ENCODE peak calls at places on chromosomes 11 and 22, in four cellular contexts. One of them, this sample, is unnamed.

GRCh38 chr11:117411736-117412135 is 84.1 kb downstream of the CEP164 start:
- DNase-seq in NCI-H1092 treated with DMSO at 0.1 percent for 48 hours: no peak
- DNase-seq in non-pigmented ciliary epithelial cell: no peak
- DNase-seq in activated T-helper 1 cell treated with anti-CD3 and anti-CD28 coated beads, Interleukin-12 subunit alpha, Interleukin-12 subunit beta, Interleukin-2, Interleukin-4 antibody, amounts not matched to agents 30 ng/mL and 10 ng/mL and 1 ng/mL, durations not matched to agents 14 hours and 24 hours and 36 hours: no peak
- DNase-seq in this sample: no peak

GRCh38 chr11:81874627-81875026 is 859.0 kb downstream of the FAM181B start:
- DNase-seq in non-pigmented ciliary epithelial cell: no peak
- DNase-seq in activated T-helper 1 cell treated with anti-CD3 and anti-CD28 coated beads, Interleukin-12 subunit alpha, Interleukin-12 subunit beta, Interleukin-2, Interleukin-4 antibody, amounts not matched to agents 30 ng/mL and 10 ng/mL and 1 ng/mL, durations not matched to agents 14 hours and 24 hours and 36 hours: peak
- DNase-seq in NCI-H1092 treated with DMSO at 0.1 percent for 48 hours: no peak
- DNase-seq in this sample: no peak

GRCh38 chr22:27406389-27406861 is 395.1 kb downstream of the MN1 start:
- DNase-seq in non-pigmented ciliary epithelial cell: no peak
- DNase-seq in activated T-helper 1 cell treated with anti-CD3 and anti-CD28 coated beads, Interleukin-12 subunit alpha, Interleukin-12 subunit beta, Interleukin-2, Interleukin-4 antibody, amounts not matched to agents 30 ng/mL and 10 ng/mL and 1 ng/mL, durations not matched to agents 14 hours and 24 hours and 36 hours: no peak
- DNase-seq in NCI-H1092 treated with DMSO at 0.1 percent for 48 hours: no peak
- DNase-seq in this sample: no peak

GRCh38 chr22:22022977-22023534 is 40.5 kb upstream of the TOP3B start:
- DNase-seq in non-pigmented ciliary epithelial cell: no peak
- DNase-seq in activated T-helper 1 cell treated with anti-CD3 and anti-CD28 coated beads, Interleukin-12 subunit alpha, Interleukin-12 subunit beta, Interleukin-2, Interleukin-4 antibody, amounts not matched to agents 30 ng/mL and 10 ng/mL and 1 ng/mL, durations not matched to agents 14 hours and 24 hours and 36 hours: no peak
- DNase-seq in NCI-H1092 treated with DMSO at 0.1 percent for 48 hours: no peak
- DNase-seq in this sample: no peak

GRCh38 chr22:39311592-39312400 is 7.6 kb downstream of the RPL3 start:
- DNase-seq in non-pigmented ciliary epithelial cell: no peak
- DNase-seq in NCI-H1092 treated with DMSO at 0.1 percent for 48 hours: no peak
- DNase-seq in activated T-helper 1 cell treated with anti-CD3 and anti-CD28 coated beads, Interleukin-12 subunit alpha, Interleukin-12 subunit beta, Interleukin-2, Interleukin-4 antibody, amounts not matched to agents 30 ng/mL and 10 ng/mL and 1 ng/mL, durations not matched to agents 14 hours and 24 hours and 36 hours: no peak
- DNase-seq in this sample: no peak

GRCh38 chr11:44760917-44761545 is 34.3 kb downstream of the TSPAN18 start:
- DNase-seq in activated T-helper 1 cell treated with anti-CD3 and anti-CD28 coated beads, Interleukin-12 subunit alpha, Interleukin-12 subunit beta, Interleukin-2, Interleukin-4 antibody, amounts not matched to agents 30 ng/mL and 10 ng/mL and 1 ng/mL, durations not matched to agents 14 hours and 24 hours and 36 hours: no peak
- DNase-seq in NCI-H1092 treated with DMSO at 0.1 percent for 48 hours: no peak
- DNase-seq in non-pigmented ciliary epithelial cell: peak
- DNase-seq in this sample: peak

GRCh38 chr11:69674267-69674885 is 777 bp downstream of the LTO1 start:
- DNase-seq in NCI-H1092 treated with DMSO at 0.1 percent for 48 hours: no peak
- DNase-seq in activated T-helper 1 cell treated with anti-CD3 and anti-CD28 coated beads, Interleukin-12 subunit alpha, Interleukin-12 subunit beta, Interleukin-2, Interleukin-4 antibody, amounts not matched to agents 30 ng/mL and 10 ng/mL and 1 ng/mL, durations not matched to agents 14 hours and 24 hours and 36 hours: no peak
- DNase-seq in non-pigmented ciliary epithelial cell: peak
- DNase-seq in this sample: peak

GRCh38 chr11:31804439-31805036 is 6.6 kb downstream of the PAX6 start:
- DNase-seq in activated T-helper 1 cell treated with anti-CD3 and anti-CD28 coated beads, Interleukin-12 subunit alpha, Interleukin-12 subunit beta, Interleukin-2, Interleukin-4 antibody, amounts not matched to agents 30 ng/mL and 10 ng/mL and 1 ng/mL, durations not matched to agents 14 hours and 24 hours and 36 hours: no peak
- DNase-seq in NCI-H1092 treated with DMSO at 0.1 percent for 48 hours: no peak
- DNase-seq in non-pigmented ciliary epithelial cell: no peak
- DNase-seq in this sample: no peak

GRCh38 chr22:48258841-48259240 is 1496.4 kb downstream of the TBC1D22A start:
- DNase-seq in NCI-H1092 treated with DMSO at 0.1 percent for 48 hours: no peak
- DNase-seq in non-pigmented ciliary epithelial cell: no peak
- DNase-seq in activated T-helper 1 cell treated with anti-CD3 and anti-CD28 coated beads, Interleukin-12 subunit alpha, Interleukin-12 subunit beta, Interleukin-2, Interleukin-4 antibody, amounts not matched to agents 30 ng/mL and 10 ng/mL and 1 ng/mL, durations not matched to agents 14 hours and 24 hours and 36 hours: no peak
- DNase-seq in this sample: no peak

GRCh38 chr11:68020575-68020974 is 9.9 kb upstream of the NDUFS8 start:
- DNase-seq in activated T-helper 1 cell treated with anti-CD3 and anti-CD28 coated beads, Interleukin-12 subunit alpha, Interleukin-12 subunit beta, Interleukin-2, Interleukin-4 antibody, amounts not matched to agents 30 ng/mL and 10 ng/mL and 1 ng/mL, durations not matched to agents 14 hours and 24 hours and 36 hours: no peak
- DNase-seq in NCI-H1092 treated with DMSO at 0.1 percent for 48 hours: peak
- DNase-seq in non-pigmented ciliary epithelial cell: no peak
- DNase-seq in this sample: no peak

GRCh38 chr11:6319879-6320410 is 356 bp downstream of the CAVIN3 start:
- DNase-seq in activated T-helper 1 cell treated with anti-CD3 and anti-CD28 coated beads, Interleukin-12 subunit alpha, Interleukin-12 subunit beta, Interleukin-2, Interleukin-4 antibody, amounts not matched to agents 30 ng/mL and 10 ng/mL and 1 ng/mL, durations not matched to agents 14 hours and 24 hours and 36 hours: no peak
- DNase-seq in non-pigmented ciliary epithelial cell: peak
- DNase-seq in NCI-H1092 treated with DMSO at 0.1 percent for 48 hours: no peak
- DNase-seq in this sample: no peak

GRCh38 chr11:109851780-109852390 is 241.3 kb upstream of the ZC3H12C start:
- DNase-seq in non-pigmented ciliary epithelial cell: no peak
- DNase-seq in activated T-helper 1 cell treated with anti-CD3 and anti-CD28 coated beads, Interleukin-12 subunit alpha, Interleukin-12 subunit beta, Interleukin-2, Interleukin-4 antibody, amounts not matched to agents 30 ng/mL and 10 ng/mL and 1 ng/mL, durations not matched to agents 14 hours and 24 hours and 36 hours: no peak
- DNase-seq in NCI-H1092 treated with DMSO at 0.1 percent for 48 hours: no peak
- DNase-seq in this sample: no peak

GRCh38 chr11:45161252-45162063 is 15.0 kb downstream of the PRDM11 start:
- DNase-seq in NCI-H1092 treated with DMSO at 0.1 percent for 48 hours: no peak
- DNase-seq in non-pigmented ciliary epithelial cell: no peak
- DNase-seq in activated T-helper 1 cell treated with anti-CD3 and anti-CD28 coated beads, Interleukin-12 subunit alpha, Interleukin-12 subunit beta, Interleukin-2, Interleukin-4 antibody, amounts not matched to agents 30 ng/mL and 10 ng/mL and 1 ng/mL, durations not matched to agents 14 hours and 24 hours and 36 hours: no peak
- DNase-seq in this sample: no peak

GRCh38 chr11:20596629-20597129 is 2.7 kb upstream of the SLC6A5 start:
- DNase-seq in non-pigmented ciliary epithelial cell: no peak
- DNase-seq in activated T-helper 1 cell treated with anti-CD3 and anti-CD28 coated beads, Interleukin-12 subunit alpha, Interleukin-12 subunit beta, Interleukin-2, Interleukin-4 antibody, amounts not matched to agents 30 ng/mL and 10 ng/mL and 1 ng/mL, durations not matched to agents 14 hours and 24 hours and 36 hours: no peak
- DNase-seq in NCI-H1092 treated with DMSO at 0.1 percent for 48 hours: no peak
- DNase-seq in this sample: no peak

GRCh38 chr11:45435706-45436105 is 149.6 kb upstream of the SYT13 start:
- DNase-seq in activated T-helper 1 cell treated with anti-CD3 and anti-CD28 coated beads, Interleukin-12 subunit alpha, Interleukin-12 subunit beta, Interleukin-2, Interleukin-4 antibody, amounts not matched to agents 30 ng/mL and 10 ng/mL and 1 ng/mL, durations not matched to agents 14 hours and 24 hours and 36 hours: no peak
- DNase-seq in NCI-H1092 treated with DMSO at 0.1 percent for 48 hours: no peak
- DNase-seq in non-pigmented ciliary epithelial cell: no peak
- DNase-seq in this sample: no peak

GRCh38 chr22:40638261-40638660 is 1.7 kb upstream of the MRTFA start:
- DNase-seq in activated T-helper 1 cell treated with anti-CD3 and anti-CD28 coated beads, Interleukin-12 subunit alpha, Interleukin-12 subunit beta, Interleukin-2, Interleukin-4 antibody, amounts not matched to agents 30 ng/mL and 10 ng/mL and 1 ng/mL, durations not matched to agents 14 hours and 24 hours and 36 hours: no peak
- DNase-seq in NCI-H1092 treated with DMSO at 0.1 percent for 48 hours: no peak
- DNase-seq in non-pigmented ciliary epithelial cell: no peak
- DNase-seq in this sample: no peak

GRCh38 chr11:12121011-12121410 is 10.6 kb downstream of the MICAL2 start:
- DNase-seq in non-pigmented ciliary epithelial cell: no peak
- DNase-seq in activated T-helper 1 cell treated with anti-CD3 and anti-CD28 coated beads, Interleukin-12 subunit alpha, Interleukin-12 subunit beta, Interleukin-2, Interleukin-4 antibody, amounts not matched to agents 30 ng/mL and 10 ng/mL and 1 ng/mL, durations not matched to agents 14 hours and 24 hours and 36 hours: no peak
- DNase-seq in NCI-H1092 treated with DMSO at 0.1 percent for 48 hours: no peak
- DNase-seq in this sample: no peak

GRCh38 chr11:74611369-74611861 is 19.0 kb downstream of the POLD3 start:
- DNase-seq in NCI-H1092 treated with DMSO at 0.1 percent for 48 hours: peak
- DNase-seq in activated T-helper 1 cell treated with anti-CD3 and anti-CD28 coated beads, Interleukin-12 subunit alpha, Interleukin-12 subunit beta, Interleukin-2, Interleukin-4 antibody, amounts not matched to agents 30 ng/mL and 10 ng/mL and 1 ng/mL, durations not matched to agents 14 hours and 24 hours and 36 hours: no peak
- DNase-seq in non-pigmented ciliary epithelial cell: no peak
- DNase-seq in this sample: peak

GRCh38 chr11:119078675-119079420 is 5.8 kb upstream of the HMBS start:
- DNase-seq in NCI-H1092 treated with DMSO at 0.1 percent for 48 hours: no peak
- DNase-seq in non-pigmented ciliary epithelial cell: no peak
- DNase-seq in activated T-helper 1 cell treated with anti-CD3 and anti-CD28 coated beads, Interleukin-12 subunit alpha, Interleukin-12 subunit beta, Interleukin-2, Interleukin-4 antibody, amounts not matched to agents 30 ng/mL and 10 ng/mL and 1 ng/mL, durations not matched to agents 14 hours and 24 hours and 36 hours: no peak
- DNase-seq in this sample: no peak